ENCODE peak calls at places on chromosomes 3 and 15, in seven cellular contexts. Z is endodermal cell, D is heart right ventricle, U is keratinocyte, E is neural progenitor cell, K is A549, S is upper lobe of right lung. Q is an unnamed sample. For H3K4me1, the result is how much of the 10 kb centered on the place peaks cover.

GRCh38 chr3:32143849-32144757 is 37.7 kb downstream of the GPD1L start:
- DNase-seq in D (no peak), Z (peak), S (no peak), K (peak), U (peak), E (peak), Q (peak)

GRCh38 chr3:131216340-131216739 is 165.2 kb upstream of the NUDT16 start:
- DNase-seq in S (no peak), K (no peak), D (no peak), U (no peak), Z (no peak), E (no peak), Q (no peak)

GRCh38 chr3:48926425-48927392 is 8.1 kb downstream of the ARIH2 start:
- DNase-seq in E (no peak), D (no peak), U (no peak), K (no peak), Z (no peak), S (no peak), Q (no peak)

GRCh38 chr15:76065267-76065666 is 5.5 kb downstream of the TMEM266 start:
- DNase-seq in Z (no peak), S (no peak), D (no peak), K (no peak), U (no peak), E (no peak), Q (peak)

GRCh38 chr3:48897401-48898376 is 993 bp downstream of the SLC25A20 start:
- DNase-seq in S (no peak), K (no peak), Z (peak), U (no peak), D (no peak), E (no peak), Q (peak)

GRCh38 chr15:89444241-89444797 is 52.1 kb downstream of the RHCG start:
- DNase-seq in K (no peak), E (peak), D (no peak), U (no peak), Z (peak), S (no peak), Q (no peak)

GRCh38 chr3:35688826-35689225 is 49.5 kb downstream of the ARPP21 start:
- DNase-seq in Z (no peak), K (no peak), D (no peak), U (no peak), S (no peak), E (no peak), Q (no peak)

GRCh38 chr3:102092617-102093466 is 243.5 kb downstream of the NFKBIZ start:
- DNase-seq in S (no peak), Z (no peak), U (no peak), E (no peak), D (no peak), K (no peak), Q (no peak)

GRCh38 chr3:141050576-141050912 is 603 bp upstream of the SPSB4 start:
- DNase-seq in K (peak), S (no peak), U (no peak), E (peak), D (no peak), Z (peak), Q (peak)

GRCh38 chr3:80338366-80338765 is 570.6 kb upstream of the ROBO1 start:
- DNase-seq in D (no peak), E (no peak), U (no peak), Z (no peak), K (no peak), S (no peak), Q (no peak)

GRCh38 chr3:197297020-197297419 is 1.4 kb downstream of the DLG1 start:
- DNase-seq in Z (no peak), U (no peak), E (no peak), S (no peak), K (no peak), D (no peak), Q (no peak)

GRCh38 chr3:184298759-184299487 is at the start of gene PSMD2:
- DNase-seq in K (peak), Z (peak), U (no peak), E (peak), D (peak), S (peak), Q (peak)

GRCh38 chr3:98921957-98922356 is 20.5 kb upstream of the DCBLD2 start:
- DNase-seq in U (no peak), E (no peak), D (no peak), Z (no peak), S (no peak), K (no peak), Q (no peak)

GRCh38 chr3:8891774-8892173 is 71.5 kb downstream of the RAD18 start:
- DNase-seq in Z (no peak), S (no peak), E (no peak), K (no peak), D (no peak), U (no peak), Q (no peak)

GRCh38 chr3:8900065-8900464 is 63.2 kb downstream of the RAD18 start:
- DNase-seq in D (no peak), S (no peak), E (no peak), U (no peak), K (no peak), Z (no peak), Q (no peak)

GRCh38 chr3:8893001-8893400 is 70.3 kb downstream of the RAD18 start:
- DNase-seq in E (no peak), D (no peak), U (no peak), Z (no peak), S (no peak), K (no peak), Q (no peak)

GRCh38 chr3:8891328-8891727 is 71.9 kb downstream of the RAD18 start:
- DNase-seq in D (no peak), S (no peak), Z (no peak), U (no peak), E (no peak), K (no peak), Q (no peak)

DNA sequence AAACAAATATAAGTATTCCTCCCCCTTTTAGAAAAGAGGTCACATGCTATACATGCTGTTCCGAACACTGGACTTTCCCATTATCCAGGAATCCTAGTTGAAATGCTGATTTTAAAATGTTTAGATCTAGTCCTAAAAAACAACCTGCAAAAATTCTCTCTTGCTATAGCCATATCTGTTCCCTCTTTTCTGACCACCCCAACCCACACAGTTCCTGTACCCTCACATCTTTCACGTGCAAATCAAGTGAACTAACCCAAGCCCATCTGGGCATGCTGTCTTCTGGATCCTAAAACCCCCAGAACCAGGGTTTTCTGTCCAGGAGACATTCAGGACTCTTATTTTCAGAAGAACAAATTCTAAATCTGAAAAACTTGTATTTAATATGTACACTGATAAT is 67.4 kb downstream of the RAD18 start:
- DNase-seq in E (no peak), Z (no peak), U (no peak), S (no peak), D (no peak), K (no peak), Q (no peak)
- H3K4me1 ChIP-seq in E (under half), Z (under half), U (under half), S (under half), D (under half), K (under half), Q (under half)

GRCh38 chr3:146970236-146970635 is 365.1 kb upstream of the PLSCR5 start:
- DNase-seq in K (no peak), D (no peak), E (no peak), S (no peak), Z (no peak), U (no peak), Q (no peak)

GRCh38 chr3:146967786-146968185 is 362.6 kb upstream of the PLSCR5 start:
- DNase-seq in K (no peak), Z (no peak), D (no peak), U (no peak), S (no peak), E (no peak), Q (no peak)

GRCh38 chr3:146966124-146966523 is 361.0 kb upstream of the PLSCR5 start:
- DNase-seq in U (no peak), S (no peak), K (no peak), E (peak), Z (no peak), D (no peak), Q (no peak)

GRCh38 chr3:146968204-146968651 is 363.1 kb upstream of the PLSCR5 start:
- DNase-seq in D (no peak), K (no peak), S (no peak), Z (no peak), E (no peak), U (no peak), Q (no peak)

GRCh38 chr3:146969356-146969755 is 364.2 kb upstream of the PLSCR5 start:
- DNase-seq in U (no peak), E (no peak), Z (no peak), D (no peak), S (no peak), K (no peak), Q (no peak)
- H3K27ac ChIP-seq in U (no peak), E (no peak), Z (no peak), D (no peak), S (no peak), K (no peak), Q (no peak)

GRCh38 chr3:129604223-129604941 is 2.1 kb downstream of the PLXND1 start:
- DNase-seq in Z (no peak), U (no peak), S (no peak), D (no peak), K (no peak), E (no peak), Q (no peak)
- H3K4me1 ChIP-seq in Z (under half), U (under half), S (half or more), D (half or more), K (half or more), E (under half), Q (half or more)

GRCh38 chr3:156535798-156536197 is 19.1 kb downstream of the SSR3 start:
- DNase-seq in E (no peak), S (no peak), K (no peak), Z (no peak), D (no peak), U (no peak), Q (no peak)
- H3K27ac ChIP-seq in E (no peak), S (no peak), K (peak), Z (no peak), D (peak), U (no peak), Q (peak)

GRCh38 chr3:183269345-183269744 is 16.3 kb downstream of the B3GNT5 start:
- DNase-seq in D (no peak), K (no peak), U (no peak), S (no peak), Z (no peak), E (no peak), Q (no peak)
- H3K4me1 ChIP-seq in D (under half), K (under half), U (half or more), S (under half), Z (under half), E (under half), Q (under half)

DNA sequence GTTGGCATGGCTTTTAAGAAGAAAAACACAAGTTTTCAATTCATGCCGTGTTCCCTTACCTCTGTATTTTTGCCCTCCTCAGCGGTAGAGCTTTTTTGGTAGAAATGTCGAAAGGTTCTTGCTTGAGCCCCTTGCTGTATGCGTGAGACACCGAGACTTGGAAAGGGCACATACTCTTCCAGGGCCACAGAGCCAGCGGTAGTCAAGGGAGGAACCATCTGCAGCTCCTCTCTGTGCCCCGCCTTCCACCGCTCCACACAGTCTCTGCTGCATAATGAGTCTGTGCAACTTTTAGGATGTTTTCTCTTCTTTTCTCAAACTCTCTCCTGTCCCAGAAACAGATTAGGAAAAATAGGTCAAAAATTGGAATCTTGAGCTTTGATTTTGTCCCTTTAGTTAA is 77.5 kb downstream of the LPP start:
- DNase-seq in U (no peak), Z (no peak), E (no peak), K (no peak), S (no peak), D (no peak), Q (no peak)
- H3K27ac ChIP-seq in U (no peak), Z (no peak), E (no peak), K (no peak), S (no peak), D (peak), Q (no peak)

GRCh38 chr3:129231331-129232119 is 17.9 kb upstream of the COPG1 start:
- DNase-seq in K (peak), S (no peak), E (no peak), Z (no peak), U (no peak), D (no peak), Q (no peak)

GRCh38 chr3:129233538-129233937 is 15.9 kb upstream of the COPG1 start:
- DNase-seq in E (no peak), U (no peak), K (no peak), S (peak), Z (no peak), D (no peak), Q (peak)

GRCh38 chr3:129234441-129234840 is 15.0 kb upstream of the COPG1 start:
- DNase-seq in E (no peak), S (no peak), Z (no peak), U (no peak), D (no peak), K (no peak), Q (no peak)

GRCh38 chr3:129238945-129239705 is 10.3 kb upstream of the COPG1 start:
- DNase-seq in K (peak), S (no peak), U (no peak), D (no peak), Z (no peak), E (no peak), Q (no peak)

DNA sequence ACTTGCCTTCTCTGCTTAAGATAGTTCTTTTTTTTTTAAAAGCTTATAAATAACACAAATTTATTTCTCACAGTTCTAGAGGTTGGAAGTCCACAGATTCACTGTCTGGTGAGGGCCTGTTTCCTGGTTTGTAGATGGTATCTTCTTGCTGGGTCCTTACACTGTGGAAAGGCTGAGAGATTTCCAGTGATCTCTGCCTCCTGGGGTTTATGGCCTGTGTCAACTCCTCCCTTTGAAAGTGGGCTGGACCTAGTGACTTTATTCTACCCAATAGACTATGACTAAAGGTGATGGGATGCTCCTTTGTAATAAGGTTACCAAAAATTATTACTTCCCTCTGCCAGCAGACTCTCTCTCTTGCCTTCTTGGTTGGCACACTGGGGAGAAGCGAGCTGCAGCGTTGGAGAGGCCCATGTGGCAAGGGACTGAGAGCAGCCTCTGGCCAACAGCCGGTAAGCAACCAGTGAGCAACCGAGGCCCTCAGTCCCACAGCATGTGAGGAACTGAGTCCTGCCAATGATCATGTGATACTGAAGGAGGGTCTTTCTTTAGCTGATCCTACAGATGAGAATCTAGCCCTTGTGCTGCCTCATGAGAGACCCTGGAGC is 14.0 kb upstream of the COPG1 start:
- DNase-seq in S (no peak), D (no peak), Z (no peak), K (no peak), E (no peak), U (no peak), Q (no peak)
- H3K4me1 ChIP-seq in S (under half), D (under half), Z (under half), K (under half), E (under half), U (under half), Q (under half)

GRCh38 chr3:112046599-112046998 is 12.1 kb downstream of the TMPRSS7 start:
- DNase-seq in K (no peak), S (no peak), U (peak), E (no peak), D (no peak), Z (no peak), Q (no peak)

GRCh38 chr3:112038863-112039262 is 4.3 kb downstream of the TMPRSS7 start:
- DNase-seq in U (peak), D (no peak), S (no peak), Z (no peak), K (peak), E (no peak), Q (peak)

GRCh38 chr3:112047264-112047663 is 12.7 kb downstream of the TMPRSS7 start:
- DNase-seq in U (no peak), D (no peak), E (no peak), K (no peak), S (no peak), Z (no peak), Q (no peak)

GRCh38 chr3:112043621-112044201 is 9.2 kb downstream of the TMPRSS7 start:
- DNase-seq in E (peak), Z (peak), S (no peak), U (peak), K (peak), D (no peak), Q (peak)

DNA sequence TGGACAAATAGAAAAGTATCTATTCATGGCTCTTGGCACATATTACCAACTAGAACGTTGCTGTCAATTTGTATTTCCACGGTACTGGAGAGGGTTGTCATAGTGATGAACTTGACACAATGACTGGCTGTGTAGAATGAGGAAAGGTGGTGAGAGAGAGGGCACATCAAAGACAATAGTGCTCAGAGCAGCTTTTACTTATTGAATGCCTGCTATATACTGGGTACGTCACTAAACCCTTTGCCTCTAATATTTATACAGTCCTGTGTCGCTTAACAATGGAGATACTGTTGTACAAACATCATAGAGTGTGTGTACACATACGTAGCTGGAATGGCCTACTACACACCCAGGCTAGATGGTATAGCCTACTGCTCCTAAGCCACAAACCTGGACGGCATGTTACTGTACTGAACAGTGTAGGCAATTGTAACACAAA is 8.3 kb downstream of the TMPRSS7 start:
- DNase-seq in S (no peak), Z (no peak), D (no peak), U (no peak), E (no peak), K (peak), Q (no peak)
- H3K27ac ChIP-seq in S (no peak), Z (peak), D (no peak), U (no peak), E (no peak), K (no peak), Q (no peak)